ENCODE peak calls at places on chromosome 22, in nine cellular contexts. L is endothelial cell, P is adrenal gland, O is IMR-90, F is natural killer cell, Z is osteocyte, R is stomach, G is astrocyte of the spinal cord, U is left lung. A is an unnamed sample.

GRCh38 chr22:31036671-31037550 is 44.2 kb upstream of the SMTN start:
- DNase-seq in U (no peak), G (no peak), O (peak), L (no peak), F (no peak), P (no peak), Z (no peak), R (no peak), A (no peak)

GRCh38 chr22:39661842-39662676 is 91.5 kb downstream of the CACNA1I start:
- DNase-seq in L (no peak), U (no peak), P (no peak), F (peak), O (no peak), G (no peak), Z (no peak), R (peak), A (peak)

GRCh38 chr22:23790819-23791736 is 4.3 kb downstream of the SMARCB1 start:
- DNase-seq in P (no peak), G (no peak), U (no peak), O (peak), F (no peak), R (no peak), L (no peak), Z (no peak), A (no peak)

GRCh38 chr22:48899523-48900326 is 927.9 kb downstream of the BRD1 start:
- DNase-seq in P (no peak), O (no peak), Z (peak), U (no peak), L (no peak), F (no peak), G (no peak), R (no peak), A (no peak)

GRCh38 chr22:50011447-50012200 is 941 bp downstream of the IL17REL start:
- DNase-seq in L (peak), O (no peak), R (no peak), G (no peak), F (no peak), Z (no peak), U (peak), P (no peak), A (no peak)

GRCh38 chr22:45105281-45105700 is 58.4 kb upstream of the NUP50 start:
- DNase-seq in G (no peak), F (no peak), Z (no peak), O (peak), P (no peak), L (no peak), R (no peak), U (no peak), A (no peak)

GRCh38 chr22:40215266-40215665 is 37.5 kb downstream of the TNRC6B start:
- DNase-seq in O (no peak), U (peak), P (peak), Z (peak), R (peak), F (no peak), G (no peak), L (no peak), A (no peak)

GRCh38 chr22:30474121-30474520 is 2.3 kb upstream of the SEC14L3 start:
- DNase-seq in O (no peak), G (no peak), L (no peak), U (no peak), Z (no peak), P (no peak), R (no peak), F (no peak), A (no peak)

GRCh38 chr22:23109441-23109978 is 32.3 kb downstream of the RSPH14 start:
- DNase-seq in P (no peak), Z (no peak), L (no peak), F (no peak), R (no peak), G (no peak), U (no peak), O (no peak), A (no peak)

GRCh38 chr22:49760280-49760629 is 67.4 kb downstream of the BRD1 start:
- DNase-seq in R (no peak), G (no peak), U (peak), L (no peak), O (no peak), Z (no peak), F (no peak), P (no peak), A (no peak)

GRCh38 chr22:24894998-24895397 is 51.5 kb downstream of the LHFPL7 start:
- DNase-seq in F (no peak), P (peak), O (no peak), G (peak), U (peak), R (peak), Z (no peak), L (no peak), A (no peak)

GRCh38 chr22:17493384-17493981 is 69.8 kb upstream of the SLC25A18 start:
- DNase-seq in P (no peak), R (no peak), L (no peak), O (no peak), Z (no peak), G (no peak), U (no peak), F (no peak), A (no peak)

GRCh38 chr22:41052661-41053490 is 39.5 kb upstream of the EP300 start:
- DNase-seq in U (no peak), F (no peak), P (peak), G (peak), R (no peak), L (no peak), O (peak), Z (no peak), A (no peak)

GRCh38 chr22:39130892-39131855 is 21.3 kb downstream of the CBX7 start:
- DNase-seq in O (peak), Z (no peak), F (no peak), L (no peak), G (no peak), U (peak), R (no peak), P (no peak), A (no peak)

GRCh38 chr22:38490915-38491314 is 15.2 kb downstream of the DDX17 start:
- DNase-seq in P (peak), U (peak), F (no peak), L (no peak), G (peak), Z (no peak), R (peak), O (peak), A (no peak)

GRCh38 chr22:27273386-27273785 is 528.2 kb downstream of the MN1 start:
- DNase-seq in U (no peak), Z (no peak), R (no peak), F (no peak), G (no peak), L (no peak), P (no peak), O (no peak), A (no peak)

GRCh38 chr22:47411006-47411405 is 648.6 kb downstream of the TBC1D22A start:
- DNase-seq in P (no peak), F (no peak), U (no peak), R (no peak), O (no peak), G (no peak), Z (peak), L (no peak), A (no peak)

GRCh38 chr22:49657974-49658550 is 169.6 kb downstream of the BRD1 start:
- DNase-seq in R (no peak), G (no peak), L (no peak), O (no peak), P (no peak), Z (no peak), F (no peak), U (no peak), A (no peak)

GRCh38 chr22:45673482-45674175 is 2.0 kb downstream of the ATXN10 start:
- DNase-seq in P (no peak), R (no peak), O (no peak), G (no peak), L (no peak), Z (no peak), U (no peak), F (no peak), A (no peak)

GRCh38 chr22:24474221-24474620 is 20.9 kb upstream of the UPB1 start:
- DNase-seq in Z (peak), U (no peak), O (peak), P (peak), R (no peak), L (no peak), F (no peak), G (peak), A (no peak)

GRCh38 chr22:47043835-47044721 is 281.6 kb downstream of the TBC1D22A start:
- DNase-seq in F (no peak), Z (no peak), P (peak), O (peak), R (peak), L (no peak), G (peak), U (peak), A (no peak)

GRCh38 chr22:45578524-45579147 is 76.0 kb downstream of the FBLN1 start:
- DNase-seq in U (no peak), G (no peak), R (no peak), F (no peak), P (no peak), L (no peak), Z (no peak), O (no peak), A (no peak)

GRCh38 chr22:47134222-47134621 is 371.8 kb downstream of the TBC1D22A start:
- DNase-seq in O (no peak), R (no peak), G (no peak), F (no peak), P (no peak), L (no peak), U (no peak), Z (no peak), A (no peak)

GRCh38 chr22:17074648-17075002 is 10.2 kb upstream of the IL17RA start:
- DNase-seq in G (no peak), Z (no peak), R (no peak), O (peak), L (no peak), P (no peak), F (no peak), U (no peak), A (no peak)

GRCh38 chr22:27231266-27231665 is 570.3 kb downstream of the MN1 start:
- DNase-seq in U (no peak), R (no peak), G (no peak), L (no peak), P (no peak), O (no peak), Z (no peak), F (no peak), A (no peak)

GRCh38 chr22:40388231-40388630 is 17.8 kb downstream of the SGSM3 start:
- DNase-seq in O (no peak), R (no peak), U (no peak), G (no peak), F (no peak), L (no peak), P (no peak), Z (no peak), A (no peak)

GRCh38 chr22:45200862-45201511 is 37.3 kb downstream of the NUP50 start:
- DNase-seq in U (no peak), L (no peak), F (no peak), Z (no peak), G (peak), R (no peak), O (peak), P (no peak), A (no peak)

GRCh38 chr22:27100323-27100722 is 442.9 kb downstream of the MIAT start:
- DNase-seq in L (no peak), G (no peak), Z (no peak), O (no peak), U (no peak), F (no peak), R (no peak), P (no peak), A (no peak)

DNA sequence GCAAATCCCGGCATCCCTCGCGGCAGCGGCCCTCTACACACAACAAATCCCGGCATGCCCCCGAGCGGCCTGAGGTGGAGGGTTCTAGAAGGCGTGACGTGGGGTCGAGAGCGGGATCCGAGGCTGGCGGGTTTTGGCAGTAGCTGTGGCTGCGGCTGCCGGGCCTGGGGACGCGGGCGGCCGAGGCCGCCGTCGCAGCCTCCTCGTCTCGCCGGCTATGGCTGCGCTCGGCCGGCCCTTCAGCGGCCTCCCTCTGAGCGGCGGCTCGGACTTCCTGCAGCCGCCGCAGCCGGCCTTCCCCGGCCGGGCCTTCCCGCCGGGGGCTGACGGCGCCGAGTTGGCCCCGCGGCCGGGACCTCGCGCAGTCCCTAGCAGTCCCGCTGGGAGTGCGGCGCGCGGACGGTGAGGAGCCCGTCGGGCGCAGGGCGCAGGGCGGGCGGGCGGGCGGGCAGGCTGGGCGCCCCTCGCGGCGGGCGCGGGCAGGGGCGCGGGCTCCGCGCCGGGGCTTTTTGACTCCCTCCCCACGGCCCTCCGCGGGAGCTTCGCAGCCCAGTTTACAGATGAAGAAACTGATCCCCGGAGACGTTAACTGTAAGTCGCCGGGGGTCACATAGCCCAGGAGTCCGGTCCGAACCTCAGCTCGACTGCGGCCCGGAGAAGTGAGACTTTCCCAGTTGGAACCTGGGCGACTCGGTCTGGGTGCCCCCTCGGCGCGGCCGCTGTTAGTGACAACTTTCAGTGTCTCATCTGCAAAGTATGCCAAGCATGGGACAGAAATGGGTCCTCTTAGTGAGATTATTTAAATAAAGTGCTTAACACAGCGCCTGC is at the start of gene CCDC117:
- DNase-seq in R (peak), U (peak), G (peak), O (peak), P (peak), Z (peak), L (peak), F (peak), A (peak)
- TF ChIP-seq CTCF in R (peak), U (no peak), G (peak), O (peak), P (no peak), Z (peak), L (peak), F (peak), A (no peak)

DNA sequence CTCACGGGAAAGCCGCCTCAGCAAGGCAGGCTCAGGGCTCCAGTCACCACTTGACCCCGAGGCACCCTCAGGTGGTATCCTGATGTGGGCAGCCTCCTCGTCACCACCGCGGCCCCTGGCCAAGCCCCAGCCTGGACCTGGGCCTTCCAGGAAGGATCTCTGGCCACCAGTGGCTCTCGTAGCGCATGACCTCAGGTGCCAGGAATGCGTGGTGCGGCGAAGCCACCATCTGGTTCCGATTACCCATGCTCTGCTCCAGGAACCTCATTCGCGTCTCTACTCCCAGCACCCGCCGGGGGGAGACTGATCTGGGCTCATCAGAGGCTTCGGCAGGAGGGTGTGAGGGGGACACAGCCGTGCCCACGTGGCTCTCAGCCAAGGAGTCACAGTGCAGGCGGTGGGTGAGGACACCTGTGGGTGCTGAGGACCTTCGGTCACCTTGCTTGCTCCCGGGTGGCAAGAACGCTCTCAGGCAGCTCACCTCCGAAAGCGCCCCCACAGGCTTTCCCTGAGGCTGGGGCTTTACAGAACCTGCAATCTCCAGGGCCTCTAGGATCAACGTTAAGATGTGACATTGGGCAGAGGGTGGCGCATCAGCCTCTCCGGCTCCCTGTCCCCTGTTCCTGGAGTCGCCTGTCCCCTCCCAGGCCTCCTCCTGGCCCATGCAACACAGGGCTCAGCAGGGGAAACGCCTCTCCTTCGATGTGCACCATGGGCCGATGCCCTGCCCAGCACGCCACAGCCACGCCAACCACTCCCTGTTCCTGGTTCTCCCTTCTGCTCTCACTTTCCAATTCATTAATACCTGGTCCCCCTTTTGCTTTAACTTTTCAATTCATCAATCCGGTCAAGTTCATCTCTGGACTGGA is 39.0 kb downstream of the TBX1 start:
- DNase-seq in P (no peak), O (peak), U (no peak), Z (peak), L (no peak), R (no peak), F (no peak), G (peak), A (no peak)
- TF ChIP-seq CTCF in P (no peak), O (peak), U (no peak), Z (peak), L (no peak), R (no peak), F (no peak), G (no peak), A (no peak)

DNA sequence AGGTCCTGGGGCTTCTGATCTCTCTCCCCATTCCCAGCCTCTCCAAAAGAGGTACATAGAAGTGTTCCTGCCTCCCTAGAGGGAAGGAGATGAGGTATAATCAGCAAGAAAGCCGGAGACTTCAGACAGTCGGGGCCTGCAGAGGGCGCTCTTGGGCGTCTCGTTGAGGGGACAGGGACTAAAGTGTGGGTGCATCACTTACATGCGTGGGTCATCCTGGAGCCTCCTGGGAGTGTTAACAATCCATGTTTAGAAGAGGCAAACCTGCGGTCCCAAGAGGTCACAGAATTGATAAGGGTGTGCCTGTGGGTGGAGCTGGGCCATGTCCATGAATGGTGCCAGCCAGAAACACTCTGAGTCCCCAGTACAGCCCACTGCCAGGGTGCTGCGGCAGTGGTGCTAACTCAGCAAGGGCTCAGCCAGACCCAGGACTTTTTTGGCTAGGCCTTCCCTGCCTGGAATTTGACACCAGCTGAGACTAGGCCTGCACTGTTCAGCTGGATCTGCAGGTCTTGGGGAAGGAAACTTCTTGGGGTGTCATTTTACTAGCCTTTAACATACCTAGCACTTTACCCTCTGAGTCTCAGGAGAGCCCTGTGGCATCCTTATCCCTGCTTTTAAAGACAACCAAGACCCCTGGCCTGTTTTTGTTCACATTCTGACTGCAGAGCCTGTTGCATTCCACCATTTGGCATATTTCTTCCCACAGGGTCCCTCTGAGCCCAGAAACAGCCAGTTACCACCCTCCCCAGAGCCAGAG is 5.5 kb downstream of the YDJC start:
- DNase-seq in O (peak), P (no peak), U (no peak), G (no peak), L (peak), R (no peak), F (no peak), Z (no peak), A (no peak)
- TF ChIP-seq CTCF in O (peak), P (no peak), U (no peak), G (peak), L (peak), R (no peak), F (peak), Z (peak), A (no peak)

DNA sequence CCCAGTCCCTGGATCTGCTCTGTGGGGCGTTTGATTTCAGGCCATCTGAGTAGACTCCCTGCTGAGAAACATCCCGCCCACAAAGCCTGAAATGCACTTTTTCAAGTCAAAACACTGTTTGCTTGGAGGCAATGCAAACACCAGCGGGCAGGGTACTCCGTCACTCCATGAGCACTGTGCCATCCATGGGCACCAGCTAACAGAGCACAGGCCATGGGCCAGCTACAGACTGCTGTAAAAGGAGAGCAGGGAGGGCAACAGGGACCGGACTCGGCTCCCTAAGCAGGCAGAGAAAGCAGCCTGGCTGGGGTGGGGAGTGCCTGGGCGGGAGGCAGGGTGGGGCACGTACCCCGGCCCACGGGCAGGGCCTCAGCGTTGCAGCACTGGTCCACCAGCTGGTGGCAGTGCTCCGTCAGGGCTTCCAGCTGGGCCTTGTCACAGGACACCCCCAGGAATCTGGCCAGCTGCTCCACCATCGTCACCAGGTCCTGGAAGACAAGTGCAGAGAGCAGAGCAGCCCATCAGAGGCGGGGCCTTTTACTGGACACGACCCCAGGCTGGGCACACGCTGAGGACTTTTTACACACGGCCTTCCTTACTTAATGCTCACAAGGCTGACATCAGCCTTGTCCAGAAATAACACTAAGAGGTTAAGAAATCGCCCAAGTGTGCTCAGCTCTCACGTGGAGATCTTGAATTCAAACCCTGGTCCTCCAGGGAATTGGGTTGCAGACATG is 16.8 kb upstream of the EFCAB6 start:
- DNase-seq in P (no peak), Z (no peak), L (no peak), G (peak), U (peak), O (peak), R (no peak), F (no peak), A (no peak)
- TF ChIP-seq CTCF in P (no peak), Z (peak), L (no peak), G (peak), U (no peak), O (peak), R (no peak), F (no peak), A (no peak)

DNA sequence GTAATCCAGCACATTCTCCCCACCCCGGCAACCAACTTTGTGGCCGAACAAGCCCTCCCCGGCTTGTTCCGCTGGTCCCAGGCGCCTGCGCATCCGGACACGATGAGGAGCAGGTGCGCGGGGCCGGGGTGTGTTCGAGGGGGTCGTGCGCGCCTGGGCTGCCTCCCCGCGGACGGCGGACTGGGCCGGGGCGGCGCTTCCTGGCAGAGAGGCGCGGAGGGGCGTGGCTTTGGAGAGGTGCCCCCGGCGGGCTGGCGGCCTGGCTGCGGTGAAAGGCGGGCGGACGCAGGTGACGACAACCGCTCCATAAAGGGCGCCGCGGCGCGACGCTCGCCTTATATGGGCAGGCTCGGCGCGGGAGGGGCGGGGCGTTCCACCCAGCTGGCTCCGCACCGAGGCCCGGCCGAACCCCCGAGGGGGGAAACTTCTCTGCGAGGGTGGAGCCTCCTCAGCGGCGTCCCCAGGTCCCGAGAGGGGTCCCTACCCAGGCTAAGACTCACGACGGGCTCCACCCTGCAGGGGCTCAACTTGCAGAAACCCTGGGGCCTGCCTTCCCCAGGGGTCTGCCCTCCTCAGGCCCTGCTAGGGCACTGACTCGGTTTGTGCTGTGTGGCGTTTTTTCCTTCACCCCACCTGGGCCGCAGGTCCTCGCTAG is 26.4 kb downstream of the TXN2 start:
- DNase-seq in F (peak), G (peak), O (peak), R (peak), P (peak), U (peak), L (peak), Z (peak), A (peak)
- TF ChIP-seq CTCF in F (no peak), G (peak), O (no peak), R (no peak), P (no peak), U (peak), L (no peak), Z (no peak), A (no peak)

A was measured in activated B cell treated with CpG ODN at 0.5 μM for 24 hours.